ENCODE peak calls at places on chromosomes 5 and 9, in ten cellular contexts. Q, B, V, R, W, D, P, E, O and J are unnamed samples.

GRCh38 chr5:143322931-143323330 is 80.6 kb downstream of the NR3C1 start:
- DNase-seq in Q (no peak), B (no peak), V (no peak), R (no peak), W (no peak), D (no peak), P (no peak), E (peak; percentile 69), O (no peak), J (no peak)

GRCh38 chr9:107046692-107047091 is 183.7 kb downstream of the ZNF462 start:
- DNase-seq in Q (no peak), B (no peak), V (no peak), R (no peak), W (no peak), D (no peak), P (no peak), E (no peak), O (no peak), J (no peak)

GRCh38 chr5:132226516-132227234 is 978 bp downstream of the P4HA2 start:
- DNase-seq in Q (peak; percentile 25), B (no peak), V (no peak), R (no peak), W (peak; percentile 8), D (no peak), P (no peak), E (peak; percentile 61), O (peak; percentile 8), J (no peak)

GRCh38 chr9:93517331-93517730 is 59.1 kb upstream of the PHF2 start:
- DNase-seq in Q (no peak), B (no peak), V (no peak), R (no peak), W (no peak), D (no peak), P (no peak), E (peak; percentile 58), O (no peak), J (no peak)

GRCh38 chr5:150660108-150660831 is 781 bp upstream of the MYOZ3 start:
- DNase-seq in Q (peak; percentile 20), B (no peak), V (no peak), R (no peak), W (no peak), D (no peak), P (no peak), E (no peak), O (no peak), J (no peak)

GRCh38 chr5:96943829-96944228 is 7.9 kb downstream of the LNPEP start:
- DNase-seq in Q (no peak), B (no peak), V (no peak), R (no peak), W (no peak), D (no peak), P (no peak), E (peak; percentile 21), O (no peak), J (no peak)

GRCh38 chr9:94167055-94167346 is 82.7 kb downstream of the PTPDC1 start:
- DNase-seq in Q (no peak), B (no peak), V (no peak), R (peak; percentile 87), W (no peak), D (no peak), P (no peak), E (peak; percentile 89), O (no peak), J (no peak)

GRCh38 chr9:127360205-127360604 is 36.8 kb upstream of the SLC2A8 start:
- DNase-seq in Q (no peak), B (no peak), V (no peak), R (no peak), W (no peak), D (no peak), P (no peak), E (no peak), O (no peak), J (no peak)

GRCh38 chr9:111661150-111661801 is at the start of gene GNG10:
- DNase-seq in Q (peak; percentile 62), B (peak; percentile 53), V (no peak), R (peak; percentile 80), W (peak; percentile 65), D (no peak), P (peak; percentile 61), E (peak; percentile 83), O (peak; percentile 70), J (peak; percentile 58)

GRCh38 chr9:133114451-133114885 is 6.6 kb downstream of the RALGDS start:
- DNase-seq in Q (no peak), B (no peak), V (no peak), R (no peak), W (no peak), D (no peak), P (peak; percentile 63), E (peak; percentile 58), O (peak; percentile 78), J (no peak)

GRCh38 chr9:124941689-124942561 is 1.0 kb upstream of the GOLGA1 start:
- DNase-seq in Q (peak; percentile 64), B (peak; percentile 24), V (no peak), R (peak; percentile 62), W (peak; percentile 71), D (peak; percentile 2), P (peak; percentile 47), E (peak; percentile 78), O (peak; percentile 74), J (peak; percentile 61)

GRCh38 chr9:24936117-24936516 is 390.4 kb upstream of the IZUMO3 start:
- DNase-seq in Q (no peak), B (no peak), V (no peak), R (no peak), W (no peak), D (no peak), P (no peak), E (no peak), O (no peak), J (no peak)

GRCh38 chr5:82111191-82111590 is 139.4 kb downstream of the ATG10 start:
- DNase-seq in Q (no peak), B (no peak), V (no peak), R (no peak), W (no peak), D (no peak), P (no peak), E (no peak), O (no peak), J (no peak)

GRCh38 chr5:12385095-12385494 is 480.8 kb upstream of the CTNND2 start:
- DNase-seq in Q (no peak), B (peak; percentile 8), V (no peak), R (no peak), W (no peak), D (no peak), P (no peak), E (no peak), O (no peak), J (no peak)
- H3K9me3 ChIP-seq in Q (peaks cover 30% of the 10 kb centered on the region), B (no peaks in the 10 kb centered on the region), V (no peaks in the 10 kb centered on the region), R (no peaks in the 10 kb centered on the region), W (no peaks in the 10 kb centered on the region), D (peaks cover 7% of the 10 kb centered on the region), P (peaks cover 40% of the 10 kb centered on the region), E (no peaks in the 10 kb centered on the region), O (peaks cover 8% of the 10 kb centered on the region), J (peaks cover 4% of the 10 kb centered on the region)

GRCh38 chr5:33997331-33997983 is 10.4 kb downstream of the AMACR start:
- DNase-seq in Q (peak; percentile 69), B (peak; percentile 88), V (peak; percentile 31), R (peak; percentile 58), W (peak; percentile 49), D (peak; percentile 19), P (no peak), E (peak; percentile 93), O (peak; percentile 21), J (peak; percentile 4)
- H3K27ac ChIP-seq in Q (no peak overlapping the region), B (no peak overlapping the region), V (peak overlapping the region; percentile 24), R (no peak overlapping the region), W (no peak overlapping the region), D (no peak overlapping the region), P (no peak overlapping the region), E (peak overlapping the region; percentile 55), O (no peak overlapping the region), J (no peak overlapping the region)

DNA sequence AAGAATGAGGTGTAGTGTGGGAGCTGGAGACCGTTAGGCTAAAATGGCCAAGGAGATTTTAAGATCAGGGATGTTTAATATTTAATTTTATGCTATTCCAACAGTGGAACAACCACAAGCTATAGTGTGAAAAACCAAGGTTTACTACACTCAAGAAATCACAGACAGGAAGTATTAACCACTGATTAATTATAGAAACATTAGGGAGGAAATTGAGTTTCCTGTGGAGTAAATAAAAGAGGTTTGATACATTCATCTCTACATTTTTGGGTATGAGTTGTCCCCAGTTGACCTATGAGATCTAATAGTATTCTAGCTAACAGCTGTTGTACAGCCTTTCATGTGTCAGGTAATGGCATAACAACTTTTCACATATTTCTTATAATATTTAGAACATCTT is 103.7 kb upstream of the MPDZ start:
- DNase-seq in Q (no peak), B (no peak), V (no peak), R (no peak), W (no peak), D (no peak), P (no peak), E (no peak), O (no peak), J (no peak)
- H3K9me3 ChIP-seq in Q (no peaks in the 10 kb centered on the region), B (no peaks in the 10 kb centered on the region), V (no peaks in the 10 kb centered on the region), R (no peaks in the 10 kb centered on the region), W (no peaks in the 10 kb centered on the region), D (no peaks in the 10 kb centered on the region), P (peaks cover 17% of the 10 kb centered on the region), E (no peaks in the 10 kb centered on the region), O (no peaks in the 10 kb centered on the region), J (no peaks in the 10 kb centered on the region)

GRCh38 chr5:79023947-79024346 is 38.8 kb upstream of the ARSB start:
- DNase-seq in Q (no peak), B (no peak), V (no peak), R (no peak), W (no peak), D (no peak), P (no peak), E (no peak), O (no peak), J (no peak)

GRCh38 chr5:79023323-79023722 is 38.2 kb upstream of the ARSB start:
- DNase-seq in Q (no peak), B (no peak), V (no peak), R (no peak), W (no peak), D (no peak), P (no peak), E (no peak), O (no peak), J (no peak)

GRCh38 chr5:79025054-79025465 is 40.0 kb upstream of the ARSB start:
- DNase-seq in Q (peak; percentile 58), B (peak; percentile 68), V (peak; percentile 16), R (peak; percentile 81), W (peak; percentile 56), D (peak; percentile 33), P (peak; percentile 47), E (peak; percentile 74), O (peak; percentile 65), J (peak; percentile 12)

GRCh38 chr5:79021753-79022152 is 36.6 kb upstream of the ARSB start:
- DNase-seq in Q (no peak), B (no peak), V (no peak), R (peak; percentile 8), W (no peak), D (no peak), P (no peak), E (no peak), O (peak; percentile 18), J (no peak)

DNA sequence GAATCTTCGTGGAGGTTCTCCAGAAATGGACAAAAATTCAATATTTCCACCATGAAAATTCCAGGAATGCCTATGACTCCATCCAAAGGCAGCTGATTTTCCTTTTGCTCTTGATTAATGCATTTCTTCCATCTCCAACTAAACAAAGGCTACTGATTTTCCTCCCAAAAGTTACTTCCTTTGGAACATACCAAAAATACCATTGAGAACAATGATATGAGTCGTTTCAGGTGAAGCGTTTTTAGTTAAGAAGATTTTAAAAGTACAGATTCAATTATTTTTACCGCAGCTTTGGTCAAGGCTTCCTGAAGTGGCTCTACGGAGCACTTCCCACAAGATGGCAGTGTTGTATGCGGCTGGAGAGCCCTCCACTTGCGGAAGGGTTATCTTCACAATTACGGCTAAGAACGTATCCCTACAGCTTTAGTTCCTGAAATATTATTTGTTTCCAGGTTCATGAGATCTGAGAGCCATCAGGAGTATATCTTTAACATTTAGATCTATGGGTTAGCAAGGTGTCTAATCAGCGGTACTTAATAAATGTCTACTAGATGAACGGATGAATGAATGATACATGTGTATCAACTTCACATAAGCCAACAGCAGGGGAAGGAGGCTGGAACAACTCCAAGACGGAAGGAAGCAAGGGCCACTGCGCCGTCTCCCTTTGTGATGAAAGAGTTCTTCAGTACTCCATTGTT is 35.9 kb upstream of the ARSB start:
- DNase-seq in Q (peak; percentile 60), B (peak; percentile 70), V (no peak), R (peak; percentile 72), W (peak; percentile 49), D (peak; percentile 58), P (peak; percentile 29), E (peak; percentile 81), O (peak; percentile 67), J (peak; percentile 3)
- H3K27ac ChIP-seq in Q (no peak overlapping the region), B (no peak overlapping the region), V (no peak overlapping the region), R (no peak overlapping the region), W (peak overlapping the region; percentile 19), D (no peak overlapping the region), P (no peak overlapping the region), E (peak overlapping the region; percentile 35), O (no peak overlapping the region), J (no peak overlapping the region)